ENCODE peak calls at places on chromosomes 16 and 17, in five cellular contexts. N is cardiac fibroblast, H is foreskin fibroblast, B is Peyer's patch, U is astrocyte. C is an unnamed sample.

GRCh38 chr17:28725166-28725659 is 820 bp downstream of the TLCD1 start:
- DNase-seq in N (peak), H (peak), B (no peak), U (peak), C (no peak)

GRCh38 chr17:74842599-74843351 is 16.9 kb downstream of the GRIN2C start:
- DNase-seq in N (peak), H (peak), B (peak), U (peak), C (no peak)

GRCh38 chr16:318628-319027 is 33.9 kb downstream of the AXIN1 start:
- DNase-seq in N (no peak), H (no peak), B (no peak), U (no peak), C (no peak)

GRCh38 chr16:47045459-47045858 is 72.0 kb upstream of the DNAJA2 start:
- DNase-seq in N (no peak), H (no peak), B (no peak), U (no peak), C (no peak)

GRCh38 chr17:75168998-75169397 is 13.8 kb downstream of the SUMO2 start:
- DNase-seq in N (no peak), H (no peak), B (no peak), U (no peak), C (no peak)

GRCh38 chr17:65167581-65167980 is 30.4 kb downstream of the RGS9 start:
- DNase-seq in N (no peak), H (no peak), B (no peak), U (no peak), C (no peak)

GRCh38 chr16:1308036-1308976 is 1.1 kb upstream of the UBE2I start:
- DNase-seq in N (peak), H (no peak), B (no peak), U (peak), C (no peak)

GRCh38 chr16:66382171-66382965 is 15.9 kb downstream of the CDH5 start:
- DNase-seq in N (peak), H (no peak), B (no peak), U (peak), C (no peak)

GRCh38 chr16:49674255-49674980 is 181.5 kb downstream of the ZNF423 start:
- DNase-seq in N (no peak), H (peak), B (no peak), U (no peak), C (no peak)

GRCh38 chr17:76691379-76692191 is 19.2 kb downstream of the MXRA7 start:
- DNase-seq in N (no peak), H (no peak), B (no peak), U (no peak), C (no peak)

GRCh38 chr16:29029168-29029994 is 44.5 kb downstream of the LAT start:
- DNase-seq in N (peak), H (peak), B (peak), U (peak), C (peak)

GRCh38 chr17:55172612-55173011 is 92.1 kb upstream of the HLF start:
- DNase-seq in N (no peak), H (no peak), B (no peak), U (no peak), C (no peak)

GRCh38 chr17:42467889-42468288 is 9.2 kb downstream of the ATP6V0A1 start:
- DNase-seq in N (no peak), H (no peak), B (no peak), U (no peak), C (no peak)

GRCh38 chr16:67663151-67663876 is 2.6 kb downstream of the PARD6A start:
- DNase-seq in N (no peak), H (no peak), B (no peak), U (no peak), C (no peak)

GRCh38 chr17:4947411-4948165 is 742 bp downstream of the PFN1 start:
- DNase-seq in N (peak), H (no peak), B (peak), U (no peak), C (peak)

GRCh38 chr16:30941600-30942420 is 7.1 kb upstream of the ORAI3 start:
- DNase-seq in N (peak), H (no peak), B (peak), U (no peak), C (peak)

GRCh38 chr17:17692353-17693252 is 11.3 kb downstream of the RAI1 start:
- DNase-seq in N (no peak), H (no peak), B (no peak), U (no peak), C (no peak)

GRCh38 chr17:17693253-17693954 is 12.1 kb downstream of the RAI1 start:
- DNase-seq in N (no peak), H (no peak), B (no peak), U (no peak), C (no peak)

GRCh38 chr17:17696075-17696474 is 14.8 kb downstream of the RAI1 start:
- DNase-seq in N (no peak), H (no peak), B (no peak), U (no peak), C (no peak)

GRCh38 chr17:17694229-17695081 is 13.2 kb downstream of the RAI1 start:
- DNase-seq in N (peak), H (peak), B (peak), U (peak), C (peak)

GRCh38 chr17:17693955-17694228 is 12.6 kb downstream of the RAI1 start:
- DNase-seq in N (no peak), H (no peak), B (no peak), U (no peak), C (no peak)
- H3K4me3 ChIP-seq in N (peak), H (peak), B (peak), U (peak), C (peak)

DNA sequence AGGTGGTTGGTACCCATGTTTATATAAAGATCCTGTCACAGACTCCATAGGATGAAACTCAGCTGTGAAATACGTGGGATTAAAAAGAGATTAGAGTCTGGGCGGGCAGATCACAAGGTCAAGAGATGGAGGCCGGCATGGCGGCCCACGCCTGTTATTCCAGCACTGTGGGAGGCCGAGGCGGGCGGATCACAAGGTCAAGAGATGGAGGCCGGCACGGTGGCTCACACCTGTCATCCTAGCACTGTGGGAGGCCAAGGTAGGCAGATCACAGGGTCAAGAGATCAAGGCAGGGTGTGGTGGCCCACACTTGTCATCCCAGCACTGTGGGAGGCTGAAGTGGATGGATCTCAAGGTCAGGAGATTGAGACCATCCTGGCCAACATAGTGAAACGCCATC is 3.9 kb downstream of the ANAPC11 start:
- DNase-seq in N (no peak), H (no peak), B (no peak), U (no peak), C (no peak)
- H3K4me3 ChIP-seq in N (no peak), H (no peak), B (no peak), U (no peak), C (no peak)

GRCh38 chr17:38743556-38744171 is 4.5 kb downstream of the PCGF2 start:
- DNase-seq in N (no peak), H (no peak), B (no peak), U (no peak), C (no peak)

GRCh38 chr17:38740806-38741205 is 7.3 kb downstream of the PCGF2 start:
- DNase-seq in N (peak), H (no peak), B (no peak), U (no peak), C (no peak)

GRCh38 chr17:38741443-38741842 is 6.7 kb downstream of the PCGF2 start:
- DNase-seq in N (no peak), H (no peak), B (no peak), U (no peak), C (no peak)

GRCh38 chr17:38742431-38743308 is 5.5 kb downstream of the PCGF2 start:
- DNase-seq in N (peak), H (peak), B (peak), U (peak), C (no peak)

GRCh38 chr17:38741853-38742421 is 6.2 kb downstream of the PCGF2 start:
- DNase-seq in N (no peak), H (no peak), B (peak), U (no peak), C (no peak)
- H3K4me3 ChIP-seq in N (no peak), H (no peak), B (no peak), U (no peak), C (no peak)

GRCh38 chr16:85626191-85626951 is 13.2 kb downstream of the GSE1 start:
- DNase-seq in N (no peak), H (no peak), B (no peak), U (no peak), C (no peak)
- H3K4me3 ChIP-seq in N (no peak), H (no peak), B (no peak), U (no peak), C (no peak)

DNA sequence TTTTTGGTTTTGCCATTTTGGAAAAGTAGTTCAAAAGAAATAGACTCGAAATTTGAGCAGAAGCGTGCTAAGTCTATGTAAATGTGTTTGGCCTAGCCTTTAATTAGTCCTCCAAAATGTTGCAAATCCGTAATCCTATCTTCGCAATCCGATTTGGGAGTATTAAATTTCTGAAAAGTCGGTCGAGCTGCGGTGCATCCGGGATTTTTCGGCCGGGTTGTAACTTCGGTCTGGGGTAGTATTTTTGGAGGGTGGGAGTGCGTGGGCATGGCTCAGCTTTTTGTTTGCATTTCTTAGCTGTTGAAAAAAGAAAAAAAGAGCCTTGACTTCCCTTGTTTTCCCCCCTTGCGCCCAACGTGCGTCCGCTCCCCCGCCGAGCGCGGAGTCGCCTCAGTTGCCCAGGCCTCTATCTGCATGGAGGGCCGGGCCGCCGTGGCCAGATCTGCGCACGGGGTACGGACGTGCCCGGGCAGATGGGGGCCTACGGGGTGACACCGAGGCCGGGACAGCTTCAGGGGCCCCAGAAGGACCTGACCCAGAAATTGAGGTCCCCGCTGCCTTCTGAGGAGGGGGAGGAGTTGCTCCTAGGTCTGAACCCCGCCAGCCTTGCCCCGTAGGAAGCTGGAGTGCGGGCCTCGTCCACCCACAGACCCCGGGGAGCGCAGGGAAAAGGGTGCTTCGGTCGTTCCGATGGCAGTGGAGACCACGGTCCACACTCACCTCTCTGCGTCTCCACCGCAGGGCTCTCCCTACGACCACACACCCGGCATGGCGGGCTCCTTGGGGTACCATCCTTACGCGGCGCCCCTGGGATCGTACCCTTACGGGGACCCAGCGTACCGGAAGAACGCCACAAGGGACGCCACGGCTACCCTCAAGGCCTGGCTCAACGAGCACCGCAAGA is 1.3 kb downstream of the IRX5 start:
- DNase-seq in N (no peak), H (no peak), B (no peak), U (no peak), C (no peak)
- H3K4me3 ChIP-seq in N (peak), H (peak), B (no peak), U (peak), C (no peak)

GRCh38 chr17:50102164-50102991 is 7.2 kb downstream of the PDK2 start:
- DNase-seq in N (no peak), H (no peak), B (peak), U (no peak), C (no peak)
- H3K4me3 ChIP-seq in N (no peak), H (no peak), B (no peak), U (no peak), C (no peak)

GRCh38 chr16:73506568-73507056 is 458.7 kb upstream of the ZFHX3 start:
- DNase-seq in N (no peak), H (no peak), B (no peak), U (no peak), C (no peak)

GRCh38 chr16:73503093-73503492 is 455.2 kb upstream of the ZFHX3 start:
- DNase-seq in N (no peak), H (no peak), B (no peak), U (no peak), C (no peak)

GRCh38 chr16:73504591-73504990 is 456.7 kb upstream of the ZFHX3 start:
- DNase-seq in N (no peak), H (no peak), B (no peak), U (no peak), C (no peak)

GRCh38 chr16:73510852-73511251 is 462.9 kb upstream of the ZFHX3 start:
- DNase-seq in N (no peak), H (no peak), B (no peak), U (no peak), C (no peak)

DNA sequence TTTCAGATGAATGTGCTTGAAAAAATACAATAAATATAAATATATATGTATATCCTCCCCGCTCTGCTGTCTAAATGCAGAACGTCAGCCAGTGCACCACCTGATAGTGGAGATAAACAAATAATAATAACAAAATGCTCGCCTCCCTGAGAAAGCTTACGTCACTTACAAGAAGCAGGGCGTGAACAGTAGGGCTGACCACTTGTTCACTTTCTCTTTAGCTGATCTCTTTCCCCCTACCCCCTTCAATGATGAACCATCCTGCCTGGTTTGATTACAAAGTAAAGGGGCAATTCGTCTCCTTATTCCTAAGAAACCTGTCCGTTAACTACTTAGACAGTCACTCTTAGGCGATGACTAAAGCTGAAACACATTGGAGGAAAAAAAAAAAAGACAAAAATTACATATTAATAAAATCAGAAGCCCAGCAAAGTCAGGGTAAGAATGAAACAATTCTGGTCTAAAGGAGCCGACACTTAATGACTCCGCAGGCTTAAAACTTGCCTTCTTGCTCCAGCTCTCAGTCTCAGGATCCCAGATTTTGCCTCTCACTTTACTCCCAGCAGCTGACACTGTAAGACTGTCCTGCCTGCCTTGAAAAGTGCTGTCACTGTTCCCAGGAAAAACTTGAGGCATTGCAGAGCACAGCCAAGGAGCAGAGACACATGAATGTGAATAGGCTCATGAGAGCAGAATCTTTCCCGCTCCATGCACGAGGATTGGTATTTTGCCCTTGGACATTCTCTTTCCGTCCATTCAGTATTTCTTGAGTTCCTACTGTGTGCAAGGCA is 457.4 kb upstream of the ZFHX3 start:
- DNase-seq in N (no peak), H (no peak), B (no peak), U (no peak), C (no peak)
- H3K4me3 ChIP-seq in N (no peak), H (no peak), B (no peak), U (no peak), C (no peak)

GRCh38 chr17:6070895-6071511 is 824 bp downstream of the WSCD1 start:
- DNase-seq in N (no peak), H (peak), B (no peak), U (no peak), C (no peak)
- H3K4me3 ChIP-seq in N (no peak), H (peak), B (peak), U (peak), C (peak)

C was measured in CD8-positive, alpha-beta T cell.